ENCODE peak calls at places on chromosomes 6 and 20, in six cellular contexts. O is body of pancreas; M is transverse colon; F is left lung; W is CD8-positive, alpha-beta T cell; K is lower lobe of right lung. P is an unnamed sample.
A peak's percentile ranks its signal among the peaks of the same experiment; 100 is the strongest.

GRCh38 chr6:158861686-158862381 is 42.7 kb upstream of the EZR start:
- DNase-seq in W (no peak), M (no peak), F (no peak), K (no peak), O (peak; percentile 28), P (no peak)

GRCh38 chr6:11637266-11637665 is 99.7 kb downstream of the TMEM170B start:
- DNase-seq in K (no peak), M (no peak), O (peak; percentile 77), W (no peak), F (no peak), P (no peak)

GRCh38 chr6:12557760-12558159 is 158.8 kb upstream of the PHACTR1 start:
- DNase-seq in W (no peak), O (no peak), K (no peak), M (no peak), F (no peak), P (no peak)

GRCh38 chr6:487956-488355 is 96.4 kb downstream of the IRF4 start:
- DNase-seq in W (no peak), O (no peak), K (no peak), F (no peak), M (peak; percentile 21), P (no peak)

GRCh38 chr6:106685833-106686232 is 56.5 kb downstream of the QRSL1 start:
- DNase-seq in F (no peak), O (no peak), W (no peak), K (no peak), M (no peak), P (no peak)

GRCh38 chr20:15491564-15491963 is 1081.7 kb downstream of the KIF16B start:
- DNase-seq in M (no peak), K (no peak), O (no peak), F (no peak), W (no peak), P (no peak)

GRCh38 chr20:17626217-17627007 is 55.6 kb downstream of the RRBP1 start:
- DNase-seq in K (peak; percentile 53), M (no peak), F (peak; percentile 18), W (no peak), O (peak; percentile 80), P (no peak)

GRCh38 chr6:135346747-135347146 is 150.8 kb downstream of the AHI1 start:
- DNase-seq in W (no peak), M (no peak), F (no peak), O (no peak), K (no peak), P (no peak)

GRCh38 chr6:25750911-25751310 is 3.6 kb upstream of the SLC17A4 start:
- DNase-seq in K (no peak), O (no peak), M (peak; percentile 21), W (no peak), F (no peak), P (no peak)

GRCh38 chr20:3998998-3999397 is 16.4 kb downstream of the RNF24 start:
- DNase-seq in F (no peak), W (no peak), O (no peak), M (no peak), K (no peak), P (no peak)

GRCh38 chr6:85703359-85703758 is 60.7 kb upstream of the SYNCRIP start:
- DNase-seq in W (no peak), M (no peak), F (no peak), O (no peak), K (no peak), P (no peak)

GRCh38 chr6:163416640-163417253 is 2.2 kb downstream of the QKI start:
- DNase-seq in O (peak; percentile 68), K (no peak), F (no peak), W (no peak), M (peak; percentile 39), P (no peak)

GRCh38 chr6:148629197-148629909 is 117.5 kb upstream of the UST start:
- DNase-seq in O (no peak), W (no peak), K (no peak), M (no peak), F (no peak), P (no peak)

GRCh38 chr20:31990958-31991705 is 19.1 kb upstream of the CCM2L start:
- DNase-seq in M (no peak), W (no peak), F (no peak), K (no peak), O (no peak), P (no peak)

GRCh38 chr6:156976144-156977088 is 199.2 kb downstream of the ARID1B start:
- DNase-seq in F (no peak), M (no peak), W (no peak), K (no peak), O (no peak), P (peak; percentile 40)

GRCh38 chr6:41779793-41780622 is at the start of gene FRS3:
- DNase-seq in F (peak; percentile 99), K (peak; percentile 99), W (peak; percentile 99), M (peak; percentile 100), O (peak; percentile 99), P (peak; percentile 96)

GRCh38 chr20:35306931-35307517 is 14.8 kb upstream of the FAM83C start:
- DNase-seq in M (peak; percentile 64), K (no peak), F (no peak), O (peak; percentile 66), W (no peak), P (no peak)

GRCh38 chr6:161884782-161885181 is 610.9 kb upstream of the AGPAT4 start:
- DNase-seq in K (no peak), F (no peak), M (no peak), O (no peak), W (no peak), P (no peak)

GRCh38 chr6:99241905-99242534 is 107.5 kb downstream of the FAXC start:
- DNase-seq in O (peak; percentile 6), F (no peak), M (no peak), W (no peak), K (no peak), P (no peak)

GRCh38 chr20:13749811-13750210 is 34.9 kb downstream of the ESF1 start:
- DNase-seq in O (no peak), W (no peak), M (no peak), K (no peak), F (no peak), P (no peak)

GRCh38 chr20:16434087-16434664 is 139.1 kb downstream of the KIF16B start:
- DNase-seq in O (peak; percentile 77), M (peak; percentile 44), W (peak; percentile 12), F (peak; percentile 34), K (peak; percentile 57), P (peak; percentile 10)

GRCh38 chr20:25050501-25051350 is 7.2 kb downstream of the ACSS1 start:
- DNase-seq in K (no peak), W (no peak), M (peak; percentile 6), F (peak; percentile 31), O (no peak), P (no peak)

GRCh38 chr6:158047120-158047518 is 65.5 kb downstream of the SYNJ2 start:
- DNase-seq in K (peak; percentile 20), O (no peak), W (peak; percentile 14), M (peak; percentile 56), F (no peak), P (peak; percentile 43)

DNA sequence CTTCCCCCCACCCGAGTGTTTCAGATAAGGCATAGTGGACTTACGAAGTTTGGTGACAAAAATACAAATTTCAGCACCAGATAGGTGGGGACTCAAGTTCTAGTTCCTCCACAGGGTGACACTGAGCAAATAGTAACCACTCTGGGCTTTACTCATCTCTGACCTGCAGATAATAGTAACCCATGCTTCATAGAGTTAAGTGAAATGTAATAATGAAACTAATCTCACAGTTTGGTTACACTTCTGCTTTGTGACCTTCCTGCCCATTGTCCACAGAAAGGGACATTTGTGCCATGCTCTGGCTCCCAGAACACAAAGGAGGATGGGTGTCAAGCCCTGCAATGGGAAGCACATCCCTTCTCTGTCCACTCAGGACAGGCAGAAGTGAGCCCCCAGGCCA is 8.5 kb downstream of the MAFB start:
- DNase-seq in K (no peak), F (no peak), M (no peak), W (no peak), O (no peak), P (no peak)
- H3K4me1 ChIP-seq in K (peaks cover 66% of the 10 kb centered on the region), F (peaks cover 20% of the 10 kb centered on the region), M (peaks cover 5% of the 10 kb centered on the region), W (no peaks in the 10 kb centered on the region), O (peaks cover 25% of the 10 kb centered on the region), P (no peaks in the 10 kb centered on the region)

GRCh38 chr6:46234700-46235099 is 63.9 kb upstream of the ENPP5 start:
- DNase-seq in F (no peak), O (no peak), W (no peak), K (no peak), M (no peak), P (no peak)

GRCh38 chr6:46235242-46235641 is 64.5 kb upstream of the ENPP5 start:
- DNase-seq in O (no peak), K (no peak), W (no peak), F (no peak), M (no peak), P (no peak)

GRCh38 chr6:46233131-46233530 is 62.4 kb upstream of the ENPP5 start:
- DNase-seq in K (no peak), O (no peak), M (no peak), W (no peak), F (no peak), P (no peak)

GRCh38 chr6:46234156-46234556 is 63.4 kb upstream of the ENPP5 start:
- DNase-seq in F (no peak), O (no peak), W (no peak), K (no peak), M (no peak), P (no peak)

GRCh38 chr6:46236752-46237151 is 66.0 kb upstream of the ENPP5 start:
- DNase-seq in W (no peak), F (no peak), M (no peak), O (no peak), K (no peak), P (no peak)
- H3K4me1 ChIP-seq in W (no peaks in the 10 kb centered on the region), F (no peaks in the 10 kb centered on the region), M (no peaks in the 10 kb centered on the region), O (no peaks in the 10 kb centered on the region), K (peaks cover 4% of the 10 kb centered on the region), P (no peaks in the 10 kb centered on the region)

GRCh38 chr6:16496982-16497823 is 258.8 kb downstream of the GMPR start:
- DNase-seq in W (no peak), M (no peak), O (no peak), K (no peak), F (no peak), P (no peak)

GRCh38 chr6:16498237-16498636 is 259.9 kb downstream of the GMPR start:
- DNase-seq in O (no peak), W (no peak), M (no peak), F (no peak), K (no peak), P (no peak)

GRCh38 chr6:16494781-16495180 is 256.4 kb downstream of the GMPR start:
- DNase-seq in F (no peak), W (no peak), O (peak; percentile 19), K (no peak), M (peak; percentile 30), P (no peak)

GRCh38 chr6:16496210-16496609 is 257.8 kb downstream of the GMPR start:
- DNase-seq in F (no peak), M (no peak), O (no peak), K (no peak), W (no peak), P (no peak)

GRCh38 chr6:16498957-16499356 is 260.6 kb downstream of the GMPR start:
- DNase-seq in M (no peak), K (no peak), O (no peak), F (no peak), W (no peak), P (no peak)
- H3K4me1 ChIP-seq in M (no peaks in the 10 kb centered on the region), K (no peaks in the 10 kb centered on the region), O (no peaks in the 10 kb centered on the region), F (no peaks in the 10 kb centered on the region), W (peaks cover 17% of the 10 kb centered on the region), P (peaks cover 2% of the 10 kb centered on the region)

DNA sequence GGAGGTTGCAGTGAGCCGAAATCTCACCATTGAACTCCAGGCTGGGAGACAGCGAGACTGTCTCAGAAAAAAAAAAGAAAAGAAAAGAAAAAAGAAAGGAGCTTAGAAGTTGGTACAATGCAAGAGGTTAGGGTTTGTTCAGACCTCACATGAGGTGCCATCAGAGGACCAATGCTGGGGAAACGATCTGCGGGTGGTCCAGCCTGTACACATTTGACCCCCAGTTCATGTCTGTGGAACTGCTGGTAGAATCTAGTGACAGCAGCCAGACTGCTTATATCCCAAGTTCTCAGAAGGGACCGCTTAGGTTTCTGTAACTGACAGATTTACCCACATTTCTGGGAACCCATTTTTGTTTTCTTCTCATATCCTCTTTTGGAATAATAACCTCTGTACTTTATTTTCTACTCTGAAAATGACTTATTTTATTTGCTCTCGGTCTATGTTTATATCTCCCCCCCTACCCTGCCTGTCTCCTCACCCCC is 4.7 kb downstream of the PPP1R18 start:
- DNase-seq in K (no peak), F (no peak), W (no peak), M (no peak), O (no peak), P (no peak)
- H3K4me1 ChIP-seq in K (peaks cover 53% of the 10 kb centered on the region), F (peaks cover 13% of the 10 kb centered on the region), W (peaks cover 27% of the 10 kb centered on the region), M (peaks cover 29% of the 10 kb centered on the region), O (peaks cover 59% of the 10 kb centered on the region), P (peaks cover 24% of the 10 kb centered on the region)